ENCODE peak calls at places on chromosomes 11 and 22, in seven cellular contexts. O, N, D, B, C, R and S are unnamed samples. For H3K4me1, the result is how much of the 10 kb centered on the place peaks cover.

GRCh38 chr11:79173615-79174014 is 267.2 kb downstream of the TENM4 start:
- DNase-seq in C (no peak), N (no peak), O (no peak), D (peak), R (no peak), B (peak), S (no peak)

GRCh38 chr22:29313126-29314071 is 2.1 kb downstream of the RASL10A start:
- DNase-seq in B (peak), R (peak), N (peak), C (peak), O (peak), D (peak), S (no peak)

GRCh38 chr22:39773976-39774539 is 119.5 kb downstream of the ENTHD1 start:
- DNase-seq in R (peak), O (no peak), D (peak), B (no peak), C (peak), N (peak), S (peak)

GRCh38 chr11:64813826-64814225 is 3.5 kb upstream of the MEN1 start:
- DNase-seq in D (no peak), R (no peak), O (no peak), B (no peak), C (no peak), N (no peak), S (no peak)

GRCh38 chr11:31492320-31492913 is 17.0 kb downstream of the IMMP1L start:
- DNase-seq in C (no peak), O (no peak), N (no peak), D (peak), R (no peak), B (peak), S (no peak)

GRCh38 chr11:112588252-112588668 is 327.6 kb upstream of the PLET1 start:
- DNase-seq in O (peak), D (peak), R (peak), N (peak), B (peak), C (peak), S (peak)

GRCh38 chr11:133168016-133168415 is 364.3 kb downstream of the OPCML start:
- DNase-seq in B (no peak), C (no peak), N (no peak), R (no peak), O (no peak), D (no peak), S (no peak)

GRCh38 chr22:33400061-33400840 is 342.1 kb upstream of the SYN3 start:
- DNase-seq in R (no peak), D (no peak), O (no peak), N (no peak), B (no peak), C (no peak), S (no peak)

GRCh38 chr11:17748761-17749721 is 14.5 kb downstream of the KCNC1 start:
- DNase-seq in B (no peak), O (no peak), R (no peak), N (no peak), D (no peak), C (no peak), S (no peak)

GRCh38 chr11:75768112-75768908 is at the start of gene DGAT2:
- DNase-seq in C (peak), N (peak), O (peak), B (peak), D (peak), R (peak), S (peak)
- H3K4me1 ChIP-seq in C (under half), N (under half), O (under half), B (under half), D (under half), R (under half), S (under half)

GRCh38 chr22:50318698-50319411 is 8.0 kb downstream of the DENND6B start:
- DNase-seq in O (no peak), C (no peak), B (no peak), N (no peak), D (no peak), R (no peak), S (no peak)
- H3K27ac ChIP-seq in O (no peak), C (no peak), B (no peak), N (no peak), D (no peak), R (no peak), S (no peak)

GRCh38 chr11:68843052-68843561 is 1.4 kb upstream of the CPT1A start:
- DNase-seq in B (peak), O (no peak), D (peak), N (peak), C (peak), R (peak), S (peak)
- H3K4me1 ChIP-seq in B (under half), O (under half), D (under half), N (half or more), C (under half), R (under half), S (under half)

GRCh38 chr22:41448189-41448808 is 1.7 kb upstream of the TOB2 start:
- DNase-seq in B (peak), N (peak), O (peak), D (peak), R (peak), C (peak), S (peak)

GRCh38 chr22:41446057-41446501 is 522 bp downstream of the TOB2 start:
- DNase-seq in O (no peak), C (peak), R (peak), N (no peak), D (no peak), B (peak), S (no peak)

GRCh38 chr22:41445171-41446056 is 1.2 kb downstream of the TOB2 start:
- DNase-seq in O (no peak), C (peak), B (peak), D (no peak), N (peak), R (peak), S (peak)

GRCh38 chr22:41447435-41448188 is 1.0 kb upstream of the TOB2 start:
- DNase-seq in O (no peak), R (peak), N (peak), D (peak), B (peak), C (peak), S (peak)

DNA sequence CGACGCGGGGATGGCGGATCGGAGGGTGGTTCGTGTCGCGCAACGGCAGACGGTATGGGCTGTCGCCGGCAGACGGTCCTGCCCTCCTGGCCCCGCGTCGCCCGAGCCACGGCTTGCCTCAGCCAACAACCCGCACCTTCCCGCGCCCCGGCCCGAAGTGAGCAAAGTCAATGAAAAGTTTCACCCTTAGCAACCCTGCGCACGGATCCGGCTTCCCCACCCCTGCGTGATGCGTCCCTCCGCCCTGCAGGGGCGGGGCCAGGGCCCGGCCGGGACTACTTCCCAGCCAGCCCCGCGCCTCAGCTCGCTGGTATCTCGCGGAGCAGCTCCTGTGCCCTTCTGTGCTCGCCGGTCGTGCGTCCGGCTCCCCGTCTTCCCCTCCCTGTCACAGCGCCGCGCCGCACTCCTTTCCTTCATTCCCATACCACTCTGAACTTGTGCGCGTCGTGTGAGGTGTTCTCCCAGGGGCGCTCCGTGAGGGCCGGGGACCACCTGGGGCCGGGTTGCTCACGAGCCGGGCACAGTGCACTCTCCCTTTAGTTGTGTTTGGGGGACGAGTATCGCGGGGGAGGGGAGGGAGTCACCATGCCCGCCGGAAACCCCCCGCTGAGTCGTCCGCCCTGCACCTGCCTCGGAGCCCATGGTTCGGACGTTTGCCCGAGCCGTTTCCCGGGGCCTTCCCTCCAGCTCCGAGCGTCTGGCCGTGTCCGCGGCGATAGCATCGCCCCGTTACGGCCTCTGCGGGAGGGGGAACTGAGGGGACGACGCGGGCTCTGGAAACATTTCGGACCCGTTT is at the start of gene TOB2:
- DNase-seq in N (peak), O (peak), R (peak), D (peak), C (peak), B (peak), S (peak)
- H3K27ac ChIP-seq in N (peak), O (peak), R (peak), D (peak), C (peak), B (peak), S (peak)